ENCODE peak calls at places on chromosomes 5 and 9, in five cellular contexts. H, S, X, R and W are unnamed samples.

GRCh38 chr9:11417782-11418181 is 805.0 kb upstream of the PTPRD start:
- DNase-seq in X (no peak), R (no peak), S (no peak), H (no peak), W (no peak)

GRCh38 chr9:38388283-38389223 is 3.9 kb upstream of the ALDH1B1 start:
- DNase-seq in X (peak; percentile 24), S (peak; percentile 13), H (no peak), R (no peak), W (peak; percentile 83)

GRCh38 chr5:168843998-168844374 is 264.8 kb upstream of the PANK3 start:
- DNase-seq in H (no peak), S (no peak), R (no peak), X (no peak), W (no peak)

GRCh38 chr9:32264171-32264862 is 120.1 kb upstream of the ACO1 start:
- DNase-seq in R (peak; percentile 11), H (peak; percentile 75), X (no peak), S (no peak), W (no peak)

GRCh38 chr5:35313296-35313695 is 83.0 kb upstream of the PRLR start:
- DNase-seq in H (no peak), S (peak; percentile 71), X (no peak), R (no peak), W (no peak)

GRCh38 chr5:143019614-143020515 is 249.7 kb downstream of the ARHGAP26 start:
- DNase-seq in X (no peak), H (peak; percentile 50), R (no peak), S (no peak), W (no peak)

GRCh38 chr5:56837386-56837785 is 22.0 kb downstream of the MAP3K1 start:
- DNase-seq in X (no peak), S (no peak), H (no peak), R (no peak), W (no peak)

GRCh38 chr5:143376911-143377838 is 26.3 kb downstream of the NR3C1 start:
- DNase-seq in R (peak; percentile 38), X (no peak), S (no peak), H (peak; percentile 63), W (no peak)

GRCh38 chr9:89215342-89215741 is 36.7 kb upstream of the SHC3 start:
- DNase-seq in X (no peak), R (no peak), S (no peak), H (no peak), W (no peak)

GRCh38 chr5:94329115-94329514 is 289.3 kb downstream of the KIAA0825 start:
- DNase-seq in S (no peak), R (no peak), X (no peak), H (peak; percentile 55), W (no peak)

GRCh38 chr5:61332891-61333350 is 863 bp downstream of the ZSWIM6 start:
- DNase-seq in R (peak; percentile 79), S (no peak), X (peak; percentile 26), H (peak; percentile 30), W (peak; percentile 53)

GRCh38 chr9:10690546-10690945 is 77.7 kb upstream of the PTPRD start:
- DNase-seq in S (no peak), X (no peak), H (no peak), R (no peak), W (no peak)

GRCh38 chr9:110065527-110065926 is 142.4 kb downstream of the C9orf152 start:
- DNase-seq in S (no peak), H (no peak), X (no peak), R (no peak), W (no peak)

GRCh38 chr5:138177936-138178515 is 404 bp downstream of the BRD8 start:
- DNase-seq in R (peak; percentile 72), H (peak; percentile 65), X (no peak), S (no peak), W (no peak)

GRCh38 chr5:97266576-97266975 is 83.5 kb upstream of the RIOK2 start:
- DNase-seq in R (no peak), S (peak; percentile 2), X (no peak), H (no peak), W (peak; percentile 35)

GRCh38 chr5:31825775-31826068 is 186.8 kb downstream of the PDZD2 start:
- DNase-seq in X (no peak), S (no peak), H (no peak), R (no peak), W (no peak)

GRCh38 chr9:109258619-109259321 is 62.1 kb downstream of the EPB41L4B start:
- DNase-seq in R (no peak), X (no peak), H (peak; percentile 73), S (no peak), W (no peak)

GRCh38 chr5:2919310-2920018 is 168.0 kb upstream of the IRX2 start:
- DNase-seq in H (no peak), R (no peak), X (no peak), S (no peak), W (no peak)

GRCh38 chr9:98517710-98518109 is 191.0 kb downstream of the GABBR2 start:
- DNase-seq in X (no peak), R (no peak), H (no peak), S (no peak), W (no peak)

GRCh38 chr9:34635556-34635955 is 2.0 kb downstream of the SIGMAR1 start:
- DNase-seq in S (no peak), R (no peak), H (no peak), X (no peak), W (no peak)
- H3K4me3 ChIP-seq in S (no peak overlapping the region), R (no peak overlapping the region), H (no peak overlapping the region), X (no peak overlapping the region), W (no peak overlapping the region)

GRCh38 chr9:125761685-125762084 is 14.5 kb downstream of the PBX3 start:
- DNase-seq in S (no peak), R (no peak), H (no peak), X (no peak), W (no peak)

GRCh38 chr9:125757834-125758233 is 10.7 kb downstream of the PBX3 start:
- DNase-seq in S (no peak), X (no peak), R (no peak), H (no peak), W (no peak)

GRCh38 chr9:125758986-125759811 is 12.0 kb downstream of the PBX3 start:
- DNase-seq in R (no peak), S (no peak), X (no peak), H (peak; percentile 39), W (peak; percentile 40)

GRCh38 chr9:125759812-125760134 is 12.6 kb downstream of the PBX3 start:
- DNase-seq in S (no peak), H (peak; percentile 73), R (no peak), X (no peak), W (no peak)

DNA sequence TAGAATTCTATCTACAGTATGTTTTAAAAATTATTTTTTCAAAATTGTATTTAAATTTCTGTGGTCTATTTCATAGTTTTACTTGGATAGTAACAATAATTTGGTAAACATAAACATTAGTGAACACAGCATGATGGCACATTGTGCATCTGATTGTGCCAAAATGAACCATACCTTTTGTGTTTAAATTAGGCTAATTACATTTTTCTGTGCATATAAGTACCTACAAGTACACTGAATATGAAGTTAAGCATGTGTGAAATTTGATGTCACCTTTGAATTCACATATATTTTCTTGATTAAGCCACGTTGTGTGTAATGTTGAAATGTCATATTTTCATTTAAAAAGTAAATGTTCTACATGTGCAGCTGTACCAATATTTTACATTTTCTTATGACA is 13.4 kb downstream of the PBX3 start:
- DNase-seq in S (no peak), H (no peak), R (no peak), X (no peak), W (no peak)
- H3K4me3 ChIP-seq in S (no peak overlapping the region), H (no peak overlapping the region), R (no peak overlapping the region), X (no peak overlapping the region), W (no peak overlapping the region)

DNA sequence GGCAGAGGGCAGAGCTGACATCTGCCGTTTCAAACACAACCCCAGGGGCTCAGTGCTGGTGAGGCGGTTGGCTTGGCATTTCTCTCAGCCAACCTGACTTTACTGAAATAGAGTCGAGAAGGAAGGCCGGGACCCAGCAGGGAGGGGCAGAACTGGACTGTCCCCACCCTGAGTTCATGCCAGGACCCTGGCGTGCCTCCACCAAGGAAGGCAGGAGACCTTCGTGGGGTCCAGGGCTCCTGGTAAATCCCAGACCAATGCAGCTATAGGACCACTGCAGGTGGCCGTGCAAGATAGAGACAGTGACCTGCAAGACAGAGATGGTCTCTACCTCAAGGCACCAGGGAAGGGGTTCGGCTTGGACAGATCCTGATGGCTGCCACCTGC is 132.9 kb downstream of the ROR2 start:
- DNase-seq in R (no peak), H (no peak), S (no peak), X (no peak), W (no peak)
- H3K4me3 ChIP-seq in R (no peak overlapping the region), H (no peak overlapping the region), S (no peak overlapping the region), X (no peak overlapping the region), W (no peak overlapping the region)

DNA sequence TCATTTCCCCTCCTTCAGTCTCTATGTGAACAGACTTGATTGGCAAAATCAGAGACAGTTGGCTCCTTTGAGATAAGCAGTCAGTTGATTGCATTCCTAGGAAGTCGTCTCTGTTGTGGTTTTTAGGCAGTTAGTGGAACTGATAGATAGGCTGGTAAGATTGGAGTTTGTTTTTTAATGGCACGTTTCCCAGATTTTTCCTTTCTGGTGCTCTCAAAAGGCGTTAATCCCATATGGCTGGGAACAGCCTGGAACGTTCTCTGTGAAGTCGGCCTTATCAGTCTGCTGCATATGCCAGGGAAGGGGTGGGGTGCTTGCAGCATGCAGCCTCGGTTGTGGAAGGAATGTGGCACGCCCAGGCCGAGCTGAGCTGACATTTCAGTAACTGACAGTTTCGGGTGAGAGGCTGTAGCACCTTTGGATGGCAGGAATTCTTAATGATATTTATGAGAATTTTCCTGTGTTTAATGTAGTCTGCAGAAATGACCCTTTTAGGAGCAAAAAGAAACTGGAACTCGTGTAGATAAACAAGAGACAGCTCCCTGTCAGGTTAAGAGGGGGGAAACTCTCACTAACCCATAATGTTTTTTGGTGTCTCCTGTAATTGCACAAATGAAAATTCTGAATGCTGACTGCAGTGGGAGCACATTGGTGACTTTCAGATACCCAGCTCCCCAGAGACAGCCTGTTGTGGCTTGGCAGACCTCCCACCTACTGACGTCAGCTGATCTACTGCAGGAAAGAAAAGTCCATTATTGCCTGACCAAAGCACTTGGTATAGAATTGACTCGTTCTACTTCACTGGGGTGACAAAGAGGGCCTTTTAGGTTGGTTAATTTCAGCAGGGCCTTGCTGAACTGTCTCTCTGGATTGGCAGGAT is 6.3 kb downstream of the SPTAN1 start:
- DNase-seq in X (peak; percentile 35), S (peak; percentile 61), H (peak; percentile 28), R (peak; percentile 77), W (peak; percentile 94)
- H3K4me3 ChIP-seq in X (peak overlapping the region; percentile 17), S (peak overlapping the region; percentile 5), H (no peak overlapping the region), R (no peak overlapping the region), W (no peak overlapping the region)

DNA sequence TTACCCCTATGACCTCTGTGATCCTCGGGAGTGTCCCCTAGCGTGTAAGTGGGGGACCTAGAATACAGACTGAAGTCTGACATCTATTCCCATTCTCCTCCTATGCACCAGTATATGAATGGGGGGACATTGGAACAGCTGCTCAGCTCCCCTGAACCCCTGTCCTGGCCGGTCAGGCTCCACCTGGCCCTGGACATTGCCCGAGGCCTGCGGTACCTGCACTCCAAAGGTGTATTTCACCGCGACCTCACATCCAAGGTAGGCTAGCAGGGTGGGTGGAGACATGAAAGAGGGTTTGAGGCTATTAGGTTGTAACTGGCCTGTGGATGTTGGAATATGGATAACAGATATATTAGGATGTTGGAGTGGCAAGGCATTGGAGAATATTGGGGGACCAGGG is 1.7 kb downstream of the TESK1 start:
- DNase-seq in S (no peak), X (no peak), R (no peak), H (no peak), W (no peak)
- H3K4me3 ChIP-seq in S (no peak overlapping the region), X (no peak overlapping the region), R (peak overlapping the region; percentile 84), H (peak overlapping the region; percentile 91), W (peak overlapping the region; percentile 94)

GRCh38 chr9:94900222-94901018 is 173.9 kb downstream of the AOPEP start:
- DNase-seq in S (peak; percentile 95), R (peak; percentile 66), H (no peak), X (no peak), W (no peak)
- H3K4me3 ChIP-seq in S (no peak overlapping the region), R (no peak overlapping the region), H (no peak overlapping the region), X (peak overlapping the region; percentile 20), W (peak overlapping the region; percentile 32)